ENCODE peak calls at places on chromosomes 4 and X, in eight cellular contexts. One of them, this sample, is unnamed.

GRCh38 chr4:4697584-4697983 is 155.7 kb upstream of the STX18 start:
- DNase-seq in HCT116: no peak
- DNase-seq in H1: no peak
- DNase-seq in endothelial cell of umbilical vein: no peak
- DNase-seq in GM23338: no peak
- DNase-seq in K562: no peak
- DNase-seq in HepG2: no peak
- DNase-seq in GM12878: no peak
- DNase-seq in this sample: no peak

GRCh38 chrX:130025256-130025655 is 42.8 kb downstream of the BCORL1 start:
- DNase-seq in HCT116: no peak
- DNase-seq in H1: no peak
- DNase-seq in endothelial cell of umbilical vein: no peak
- DNase-seq in GM23338: peak; percentile 79
- DNase-seq in K562: no peak
- DNase-seq in HepG2: no peak
- DNase-seq in GM12878: no peak
- DNase-seq in this sample: no peak

GRCh38 chr4:112910109-112910736 is 139.2 kb upstream of the ANK2 start:
- DNase-seq in HCT116: no peak
- DNase-seq in H1: no peak
- DNase-seq in endothelial cell of umbilical vein: no peak
- DNase-seq in GM23338: no peak
- DNase-seq in K562: no peak
- DNase-seq in HepG2: no peak
- DNase-seq in GM12878: no peak
- DNase-seq in this sample: no peak

GRCh38 chr4:5971077-5971447 is 47.2 kb downstream of the C4orf50 start:
- DNase-seq in HCT116: no peak
- DNase-seq in H1: no peak
- DNase-seq in endothelial cell of umbilical vein: no peak
- DNase-seq in GM23338: peak; percentile 52
- DNase-seq in K562: peak; percentile 20
- DNase-seq in HepG2: no peak
- DNase-seq in GM12878: no peak
- DNase-seq in this sample: no peak

GRCh38 chr4:40380647-40381046 is 45.5 kb downstream of the CHRNA9 start:
- DNase-seq in HCT116: no peak
- DNase-seq in H1: no peak
- DNase-seq in endothelial cell of umbilical vein: no peak
- DNase-seq in GM23338: no peak
- DNase-seq in K562: no peak
- DNase-seq in HepG2: no peak
- DNase-seq in GM12878: no peak
- DNase-seq in this sample: no peak

GRCh38 chrX:45748443-45748842 is 547.8 kb upstream of the DIPK2B start:
- DNase-seq in HCT116: no peak
- DNase-seq in H1: no peak
- DNase-seq in endothelial cell of umbilical vein: no peak
- DNase-seq in GM23338: no peak
- DNase-seq in K562: no peak
- DNase-seq in HepG2: no peak
- DNase-seq in GM12878: no peak
- DNase-seq in this sample: no peak

GRCh38 chr4:13543648-13544555 is at the start of gene NKX3-2:
- DNase-seq in HCT116: no peak
- DNase-seq in H1: no peak
- DNase-seq in endothelial cell of umbilical vein: no peak
- DNase-seq in GM23338: peak; percentile 70
- DNase-seq in K562: peak; percentile 49
- DNase-seq in HepG2: no peak
- DNase-seq in GM12878: no peak
- DNase-seq in this sample: no peak

GRCh38 chr4:2365054-2365912 is 53.2 kb downstream of the ZFYVE28 start:
- DNase-seq in HCT116: no peak
- DNase-seq in H1: no peak
- DNase-seq in endothelial cell of umbilical vein: no peak
- DNase-seq in GM23338: peak; percentile 35
- DNase-seq in K562: no peak
- DNase-seq in HepG2: no peak
- DNase-seq in GM12878: no peak
- DNase-seq in this sample: no peak

GRCh38 chr4:27084685-27085356 is 224.2 kb downstream of the STIM2 start:
- DNase-seq in HCT116: no peak
- DNase-seq in H1: no peak
- DNase-seq in endothelial cell of umbilical vein: peak; percentile 39
- DNase-seq in GM23338: peak; percentile 76
- DNase-seq in K562: peak; percentile 62
- DNase-seq in HepG2: no peak
- DNase-seq in GM12878: no peak
- DNase-seq in this sample: no peak

GRCh38 chr4:5019274-5019673 is at the start of gene CYTL1:
- DNase-seq in HCT116: no peak
- DNase-seq in H1: no peak
- DNase-seq in endothelial cell of umbilical vein: peak; percentile 12
- DNase-seq in GM23338: peak; percentile 59
- DNase-seq in K562: no peak
- DNase-seq in HepG2: no peak
- DNase-seq in GM12878: no peak
- DNase-seq in this sample: no peak

GRCh38 chr4:39169426-39169825 is 12.9 kb upstream of the WDR19 start:
- DNase-seq in HCT116: no peak
- DNase-seq in H1: no peak
- DNase-seq in endothelial cell of umbilical vein: no peak
- DNase-seq in GM23338: no peak
- DNase-seq in K562: no peak
- DNase-seq in HepG2: no peak
- DNase-seq in GM12878: no peak
- DNase-seq in this sample: no peak

GRCh38 chr4:6576512-6576911 is 1.5 kb downstream of the MAN2B2 start:
- DNase-seq in HCT116: no peak
- DNase-seq in H1: no peak
- DNase-seq in endothelial cell of umbilical vein: no peak
- DNase-seq in GM23338: no peak
- DNase-seq in K562: no peak
- DNase-seq in HepG2: no peak
- DNase-seq in GM12878: no peak
- DNase-seq in this sample: no peak

GRCh38 chr4:16224264-16224663 is 2.0 kb downstream of the TAPT1 start:
- DNase-seq in HCT116: no peak
- DNase-seq in H1: no peak
- DNase-seq in endothelial cell of umbilical vein: no peak
- DNase-seq in GM23338: peak; percentile 64
- DNase-seq in K562: peak; percentile 47
- DNase-seq in HepG2: peak; percentile 57
- DNase-seq in GM12878: no peak
- DNase-seq in this sample: no peak
- TF ChIP-seq POLR2AphosphoS5 in HCT116: no peak
- TF ChIP-seq POLR2AphosphoS5 in H1: no peak
- TF ChIP-seq POLR2AphosphoS5 in endothelial cell of umbilical vein: no peak
- TF ChIP-seq POLR2AphosphoS5 in GM23338: no peak
- TF ChIP-seq POLR2AphosphoS5 in K562: no peak
- TF ChIP-seq POLR2AphosphoS5 in HepG2: no peak
- TF ChIP-seq POLR2AphosphoS5 in GM12878: no peak
- TF ChIP-seq POLR2AphosphoS5 in this sample: no peak

GRCh38 chr4:71187399-71188196 is 151.2 kb upstream of the SLC4A4 start:
- DNase-seq in HCT116: no peak
- DNase-seq in H1: no peak
- DNase-seq in endothelial cell of umbilical vein: no peak
- DNase-seq in GM23338: no peak
- DNase-seq in K562: no peak
- DNase-seq in HepG2: no peak
- DNase-seq in GM12878: no peak
- DNase-seq in this sample: no peak
- TF ChIP-seq EZH2 in HCT116: no peak
- TF ChIP-seq EZH2 in H1: peak; percentile 20
- TF ChIP-seq EZH2 in endothelial cell of umbilical vein: peak; percentile 57
- TF ChIP-seq EZH2 in GM23338: no peak
- TF ChIP-seq EZH2 in K562: no peak
- TF ChIP-seq EZH2 in HepG2: no peak
- TF ChIP-seq EZH2 in GM12878: no peak
- TF ChIP-seq EZH2 in this sample: no peak

GRCh38 chr4:80033581-80033980 is 39.4 kb downstream of the ANTXR2 start:
- DNase-seq in HCT116: no peak
- DNase-seq in H1: no peak
- DNase-seq in endothelial cell of umbilical vein: no peak
- DNase-seq in GM23338: peak; percentile 28
- DNase-seq in K562: no peak
- DNase-seq in HepG2: no peak
- DNase-seq in GM12878: no peak
- DNase-seq in this sample: no peak

GRCh38 chr4:80029364-80029763 is 43.7 kb downstream of the ANTXR2 start:
- DNase-seq in HCT116: no peak
- DNase-seq in H1: no peak
- DNase-seq in endothelial cell of umbilical vein: no peak
- DNase-seq in GM23338: no peak
- DNase-seq in K562: no peak
- DNase-seq in HepG2: no peak
- DNase-seq in GM12878: no peak
- DNase-seq in this sample: no peak

GRCh38 chr4:80026080-80026479 is 46.9 kb downstream of the ANTXR2 start:
- DNase-seq in HCT116: no peak
- DNase-seq in H1: no peak
- DNase-seq in endothelial cell of umbilical vein: peak; percentile 27
- DNase-seq in GM23338: peak; percentile 41
- DNase-seq in K562: no peak
- DNase-seq in HepG2: no peak
- DNase-seq in GM12878: no peak
- DNase-seq in this sample: no peak

GRCh38 chr4:80024335-80024734 is 48.7 kb downstream of the ANTXR2 start:
- DNase-seq in HCT116: no peak
- DNase-seq in H1: no peak
- DNase-seq in endothelial cell of umbilical vein: no peak
- DNase-seq in GM23338: no peak
- DNase-seq in K562: no peak
- DNase-seq in HepG2: no peak
- DNase-seq in GM12878: no peak
- DNase-seq in this sample: no peak

DNA sequence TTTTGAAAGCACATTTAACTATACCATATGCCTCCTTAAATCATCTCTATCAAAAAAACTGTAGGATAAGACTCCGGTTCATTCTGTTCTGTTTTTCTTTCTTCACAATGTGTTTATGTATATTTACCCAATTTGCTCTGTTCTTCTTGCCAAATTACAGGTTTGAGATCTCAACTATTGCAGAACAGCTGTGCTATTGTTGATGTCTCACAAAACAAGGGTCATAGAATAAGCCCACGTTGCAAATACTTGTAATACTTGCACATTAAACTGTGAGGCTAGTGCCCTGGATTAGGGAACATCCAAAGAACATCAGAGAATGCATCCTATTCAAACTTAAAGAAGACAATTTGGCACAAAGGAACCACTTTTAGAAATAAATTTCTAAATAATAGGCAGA is 45.4 kb downstream of the ANTXR2 start:
- DNase-seq in HCT116: no peak
- DNase-seq in H1: no peak
- DNase-seq in endothelial cell of umbilical vein: no peak
- DNase-seq in GM23338: no peak
- DNase-seq in K562: no peak
- DNase-seq in HepG2: no peak
- DNase-seq in GM12878: no peak
- DNase-seq in this sample: no peak
- TF ChIP-seq POLR2AphosphoS5 in HCT116: no peak
- TF ChIP-seq POLR2AphosphoS5 in H1: no peak
- TF ChIP-seq POLR2AphosphoS5 in endothelial cell of umbilical vein: no peak
- TF ChIP-seq POLR2AphosphoS5 in GM23338: no peak
- TF ChIP-seq POLR2AphosphoS5 in K562: no peak
- TF ChIP-seq POLR2AphosphoS5 in HepG2: no peak
- TF ChIP-seq POLR2AphosphoS5 in GM12878: no peak
- TF ChIP-seq POLR2AphosphoS5 in this sample: no peak

GRCh38 chr4:110620352-110621327 is 2.2 kb downstream of the PITX2 start:
- DNase-seq in HCT116: no peak
- DNase-seq in H1: no peak
- DNase-seq in endothelial cell of umbilical vein: peak; percentile 40
- DNase-seq in GM23338: peak; percentile 88
- DNase-seq in K562: no peak
- DNase-seq in HepG2: no peak
- DNase-seq in GM12878: no peak
- DNase-seq in this sample: no peak
- TF ChIP-seq EZH2 in HCT116: no peak
- TF ChIP-seq EZH2 in H1: peak; percentile 80
- TF ChIP-seq EZH2 in endothelial cell of umbilical vein: peak; percentile 93
- TF ChIP-seq EZH2 in GM23338: peak; percentile 72
- TF ChIP-seq EZH2 in K562: no peak
- TF ChIP-seq EZH2 in HepG2: no peak
- TF ChIP-seq EZH2 in GM12878: no peak
- TF ChIP-seq EZH2 in this sample: no peak

DNA sequence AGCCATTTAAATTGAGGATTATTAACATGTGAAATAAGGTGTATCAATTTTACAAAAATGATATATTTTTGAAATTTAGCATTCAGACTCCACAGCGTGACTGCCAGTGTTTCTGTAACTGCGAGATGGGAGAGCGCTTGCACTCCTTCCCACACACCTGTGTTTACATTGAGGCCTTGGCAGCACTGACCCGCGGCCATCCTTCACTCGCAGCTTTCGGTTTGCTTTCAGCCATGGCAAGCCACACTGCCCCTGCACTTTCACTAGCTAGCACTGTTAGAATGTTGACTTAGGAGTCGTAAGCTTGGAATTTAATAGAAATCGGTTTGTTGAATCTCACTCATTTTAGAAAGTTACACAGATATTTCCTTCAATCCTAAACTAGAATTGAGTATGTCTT is 136.2 kb downstream of the CFAP299 start:
- DNase-seq in HCT116: no peak
- DNase-seq in H1: no peak
- DNase-seq in endothelial cell of umbilical vein: no peak
- DNase-seq in GM23338: peak; percentile 68
- DNase-seq in K562: no peak
- DNase-seq in HepG2: no peak
- DNase-seq in GM12878: no peak
- DNase-seq in this sample: no peak
- TF ChIP-seq POLR2AphosphoS5 in HCT116: no peak
- TF ChIP-seq POLR2AphosphoS5 in H1: no peak
- TF ChIP-seq POLR2AphosphoS5 in endothelial cell of umbilical vein: no peak
- TF ChIP-seq POLR2AphosphoS5 in GM23338: no peak
- TF ChIP-seq POLR2AphosphoS5 in K562: no peak
- TF ChIP-seq POLR2AphosphoS5 in HepG2: no peak
- TF ChIP-seq POLR2AphosphoS5 in GM12878: no peak
- TF ChIP-seq POLR2AphosphoS5 in this sample: no peak

GRCh38 chrX:155221351-155221750 is 5.1 kb downstream of the VBP1 start:
- DNase-seq in HCT116: no peak
- DNase-seq in H1: no peak
- DNase-seq in endothelial cell of umbilical vein: no peak
- DNase-seq in GM23338: no peak
- DNase-seq in K562: no peak
- DNase-seq in HepG2: no peak
- DNase-seq in GM12878: no peak
- DNase-seq in this sample: no peak

GRCh38 chrX:155231163-155231562 is 14.9 kb downstream of the VBP1 start:
- DNase-seq in HCT116: no peak
- DNase-seq in H1: no peak
- DNase-seq in endothelial cell of umbilical vein: no peak
- DNase-seq in GM23338: no peak
- DNase-seq in K562: no peak
- DNase-seq in HepG2: no peak
- DNase-seq in GM12878: peak; percentile 25
- DNase-seq in this sample: no peak

DNA sequence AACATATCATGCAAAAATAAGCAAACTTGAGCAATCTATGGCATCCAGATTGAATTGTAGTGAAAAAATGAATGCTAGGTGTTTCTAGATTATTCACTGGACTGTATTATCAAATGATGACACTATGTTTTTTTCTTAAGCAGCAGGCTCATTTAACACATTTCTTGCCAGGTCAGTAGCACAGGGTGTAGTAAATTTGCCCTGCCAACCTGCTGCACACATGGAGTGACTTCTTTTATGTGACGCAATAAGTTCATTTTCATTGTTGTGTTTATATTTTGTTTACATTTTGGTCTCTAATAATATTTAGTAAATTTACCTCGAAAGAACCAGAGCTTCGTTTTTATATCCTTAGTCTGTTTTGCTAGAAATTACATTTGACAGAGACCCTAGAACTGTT is 9.5 kb downstream of the VBP1 start:
- DNase-seq in HCT116: no peak
- DNase-seq in H1: no peak
- DNase-seq in endothelial cell of umbilical vein: no peak
- DNase-seq in GM23338: no peak
- DNase-seq in K562: no peak
- DNase-seq in HepG2: no peak
- DNase-seq in GM12878: no peak
- DNase-seq in this sample: no peak
- TF ChIP-seq EZH2 in HCT116: no peak
- TF ChIP-seq EZH2 in H1: no peak
- TF ChIP-seq EZH2 in endothelial cell of umbilical vein: no peak
- TF ChIP-seq EZH2 in GM23338: no peak
- TF ChIP-seq EZH2 in K562: no peak
- TF ChIP-seq EZH2 in HepG2: no peak
- TF ChIP-seq EZH2 in GM12878: no peak
- TF ChIP-seq EZH2 in this sample: no peak